ENCODE peak calls at places on chromosomes 6 and 20, in ten cellular contexts. F, I, E, U, R, O, Z, S, J and H are unnamed samples.

GRCh38 chr6:64012351-64013060 is 376.9 kb downstream of the PHF3 start:
- DNase-seq in F (peak), I (no peak), E (peak), U (peak), R (no peak), O (peak), Z (peak), S (peak), J (peak), H (no peak)

GRCh38 chr6:159004592-159004991 is 4.6 kb upstream of the RSPH3 start:
- DNase-seq in F (no peak), I (no peak), E (no peak), U (no peak), R (no peak), O (no peak), Z (no peak), S (no peak), J (no peak), H (no peak)

GRCh38 chr6:18259675-18260447 is 4.5 kb downstream of the DEK start:
- DNase-seq in F (no peak), I (no peak), E (no peak), U (no peak), R (no peak), O (peak), Z (no peak), S (no peak), J (no peak), H (no peak)

GRCh38 chr20:5369622-5370021 is 52.9 kb upstream of the PROKR2 start:
- DNase-seq in F (no peak), I (no peak), E (no peak), U (no peak), R (no peak), O (no peak), Z (no peak), S (no peak), J (no peak), H (no peak)

GRCh38 chr20:11453430-11453829 is 464.3 kb upstream of the BTBD3 start:
- DNase-seq in F (no peak), I (no peak), E (no peak), U (no peak), R (no peak), O (peak), Z (no peak), S (peak), J (no peak), H (no peak)

GRCh38 chr6:21898107-21898796 is 304.7 kb downstream of the SOX4 start:
- DNase-seq in F (no peak), I (no peak), E (no peak), U (no peak), R (no peak), O (no peak), Z (no peak), S (peak), J (no peak), H (no peak)

GRCh38 chr6:139743629-139744028 is 369.2 kb upstream of the CITED2 start:
- DNase-seq in F (peak), I (no peak), E (no peak), U (no peak), R (no peak), O (peak), Z (no peak), S (peak), J (no peak), H (peak)

GRCh38 chr6:108353853-108354252 is 59.0 kb downstream of the AFG1L start:
- DNase-seq in F (peak), I (no peak), E (no peak), U (no peak), R (no peak), O (no peak), Z (no peak), S (no peak), J (no peak), H (no peak)

GRCh38 chr6:149366237-149366921 is 33.7 kb upstream of the SUMO4 start:
- DNase-seq in F (no peak), I (no peak), E (no peak), U (no peak), R (no peak), O (no peak), Z (no peak), S (no peak), J (no peak), H (no peak)

GRCh38 chr20:3701061-3701998 is 11.1 kb downstream of the SIGLEC1 start:
- DNase-seq in F (no peak), I (no peak), E (no peak), U (no peak), R (peak), O (no peak), Z (no peak), S (no peak), J (no peak), H (no peak)

GRCh38 chr6:36444470-36444869 is 1.7 kb downstream of the KCTD20 start:
- DNase-seq in F (peak), I (no peak), E (no peak), U (peak), R (no peak), O (peak), Z (no peak), S (peak), J (no peak), H (no peak)

GRCh38 chr6:90533615-90534336 is 53.1 kb downstream of the MAP3K7 start:
- DNase-seq in F (no peak), I (no peak), E (no peak), U (no peak), R (no peak), O (no peak), Z (no peak), S (no peak), J (no peak), H (no peak)

GRCh38 chr6:95923518-95923917 is 92.3 kb upstream of the FUT9 start:
- DNase-seq in F (peak), I (peak), E (peak), U (peak), R (no peak), O (peak), Z (peak), S (peak), J (peak), H (no peak)

GRCh38 chr20:31565699-31566331 is 39.3 kb upstream of the ID1 start:
- DNase-seq in F (no peak), I (no peak), E (no peak), U (no peak), R (no peak), O (no peak), Z (no peak), S (peak), J (no peak), H (no peak)

GRCh38 chr6:13412639-13413465 is 74.5 kb downstream of the GFOD1 start:
- DNase-seq in F (no peak), I (no peak), E (no peak), U (no peak), R (no peak), O (no peak), Z (no peak), S (no peak), J (no peak), H (no peak)

GRCh38 chr6:131948692-131949614 is 2.2 kb downstream of the CCN2 start:
- DNase-seq in F (no peak), I (no peak), E (no peak), U (no peak), R (no peak), O (peak), Z (no peak), S (no peak), J (no peak), H (no peak)

GRCh38 chr6:36098920-36099647 is 31.2 kb upstream of the MAPK13 start:
- DNase-seq in F (no peak), I (no peak), E (peak), U (no peak), R (no peak), O (no peak), Z (no peak), S (no peak), J (no peak), H (no peak)

GRCh38 chr6:148509152-148509571 is 166.5 kb downstream of the SASH1 start:
- DNase-seq in F (no peak), I (no peak), E (no peak), U (no peak), R (no peak), O (peak), Z (no peak), S (no peak), J (no peak), H (no peak)

GRCh38 chr6:104754788-104755409 is 104.8 kb downstream of the HACE1 start:
- DNase-seq in F (no peak), I (no peak), E (no peak), U (no peak), R (no peak), O (no peak), Z (no peak), S (no peak), J (no peak), H (no peak)

GRCh38 chr6:45212976-45213375 is 115.2 kb upstream of the RUNX2 start:
- DNase-seq in F (no peak), I (no peak), E (peak), U (no peak), R (no peak), O (no peak), Z (no peak), S (no peak), J (no peak), H (no peak)

GRCh38 chr6:108438918-108439317 is 121.8 kb upstream of the FOXO3 start:
- DNase-seq in F (no peak), I (no peak), E (no peak), U (no peak), R (no peak), O (peak), Z (no peak), S (no peak), J (no peak), H (no peak)

GRCh38 chr20:45012682-45013302 is 46.5 kb downstream of the STK4 start:
- DNase-seq in F (no peak), I (no peak), E (no peak), U (no peak), R (no peak), O (peak), Z (no peak), S (peak), J (no peak), H (peak)

GRCh38 chr6:54621285-54621684 is 225.3 kb upstream of the FAM83B start:
- DNase-seq in F (no peak), I (no peak), E (no peak), U (no peak), R (no peak), O (peak), Z (peak), S (peak), J (no peak), H (no peak)

GRCh38 chr6:81480139-81480538 is 272.3 kb downstream of the TENT5A start:
- DNase-seq in F (no peak), I (no peak), E (no peak), U (no peak), R (no peak), O (peak), Z (no peak), S (peak), J (no peak), H (no peak)

GRCh38 chr6:83378621-83379388 is 52.0 kb downstream of the ME1 start:
- DNase-seq in F (peak), I (no peak), E (no peak), U (no peak), R (no peak), O (peak), Z (no peak), S (no peak), J (no peak), H (peak)

GRCh38 chr20:57656252-57656820 is 36.1 kb upstream of the ZBP1 start:
- DNase-seq in F (peak), I (peak), E (peak), U (peak), R (no peak), O (no peak), Z (peak), S (no peak), J (no peak), H (no peak)

GRCh38 chr6:155314773-155315515 is 660 bp upstream of the TFB1M start:
- DNase-seq in F (peak), I (no peak), E (peak), U (peak), R (peak), O (peak), Z (no peak), S (peak), J (no peak), H (peak)